ENCODE peak calls at places on chromosomes 6 and 20, in four cellular contexts. One of them, this sample, is unnamed.

GRCh38 chr20:43515628-43516027 is 8.1 kb downstream of the L3MBTL1 start:
- DNase-seq in HCT116: no peak
- DNase-seq in PC-9: no peak
- DNase-seq in pancreas: no peak
- DNase-seq in this sample: no peak

GRCh38 chr6:54718541-54719023 is 128.0 kb upstream of the FAM83B start:
- DNase-seq in HCT116: no peak
- DNase-seq in PC-9: no peak
- DNase-seq in pancreas: no peak
- DNase-seq in this sample: no peak

GRCh38 chr6:79570129-79570801 is 33.0 kb upstream of the LCA5 start:
- DNase-seq in HCT116: peak; percentile 80
- DNase-seq in PC-9: peak; percentile 95
- DNase-seq in pancreas: no peak
- DNase-seq in this sample: peak; percentile 50

GRCh38 chr20:57474816-57475215 is 50.1 kb downstream of the CTCFL start:
- DNase-seq in HCT116: no peak
- DNase-seq in PC-9: no peak
- DNase-seq in pancreas: no peak
- DNase-seq in this sample: no peak

GRCh38 chr6:145875496-145876244 is 61.1 kb upstream of the FBXO30 start:
- DNase-seq in HCT116: no peak
- DNase-seq in PC-9: no peak
- DNase-seq in pancreas: no peak
- DNase-seq in this sample: no peak

GRCh38 chr20:9609892-9610502 is 95.6 kb downstream of the LAMP5 start:
- DNase-seq in HCT116: peak; percentile 59
- DNase-seq in PC-9: peak; percentile 58
- DNase-seq in pancreas: no peak
- DNase-seq in this sample: peak; percentile 32

GRCh38 chr6:35264550-35265274 is 5.2 kb downstream of the ZNF76 start:
- DNase-seq in HCT116: no peak
- DNase-seq in PC-9: no peak
- DNase-seq in pancreas: no peak
- DNase-seq in this sample: no peak

GRCh38 chr6:151627689-151628444 is 134.1 kb downstream of the CCDC170 start:
- DNase-seq in HCT116: peak; percentile 51
- DNase-seq in PC-9: peak; percentile 71
- DNase-seq in pancreas: no peak
- DNase-seq in this sample: peak; percentile 34

GRCh38 chr6:33590531-33591198 is 10.6 kb upstream of the BAK1 start:
- DNase-seq in HCT116: no peak
- DNase-seq in PC-9: peak; percentile 72
- DNase-seq in pancreas: no peak
- DNase-seq in this sample: peak; percentile 14

DNA sequence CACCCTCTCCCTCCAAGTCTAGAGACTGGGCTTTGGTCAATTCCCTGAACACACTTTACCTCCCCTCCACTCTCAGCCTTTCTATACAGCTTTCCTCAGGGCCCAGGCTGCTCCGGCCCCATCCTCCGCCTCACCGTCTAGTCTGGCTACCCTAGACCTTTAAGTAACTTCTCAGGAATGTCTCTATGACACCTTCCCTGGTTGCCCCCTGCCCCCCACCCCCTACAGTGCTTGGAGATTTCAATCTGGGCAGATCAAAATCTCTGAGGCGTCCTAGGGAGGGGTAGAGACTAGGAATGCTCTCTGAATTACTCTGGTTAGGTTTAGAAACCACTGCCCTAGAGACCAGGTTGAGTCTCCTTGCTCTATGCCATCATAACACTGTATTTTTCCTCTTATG is 6.1 kb downstream of the UBE2J1 start:
- DNase-seq in HCT116: no peak
- DNase-seq in PC-9: no peak
- DNase-seq in pancreas: no peak
- DNase-seq in this sample: no peak
- H3K4me3 ChIP-seq in HCT116: no peak overlapping the region
- H3K4me3 ChIP-seq in PC-9: no peak overlapping the region
- H3K4me3 ChIP-seq in pancreas: no peak overlapping the region
- H3K4me3 ChIP-seq in this sample: no peak overlapping the region

GRCh38 chr20:50368386-50368785 is 141.8 kb upstream of the PTPN1 start:
- DNase-seq in HCT116: no peak
- DNase-seq in PC-9: no peak
- DNase-seq in pancreas: no peak
- DNase-seq in this sample: no peak

GRCh38 chr20:50367739-50368375 is 142.3 kb upstream of the PTPN1 start:
- DNase-seq in HCT116: no peak
- DNase-seq in PC-9: no peak
- DNase-seq in pancreas: no peak
- DNase-seq in this sample: no peak

GRCh38 chr20:50366270-50367103 is 143.7 kb upstream of the PTPN1 start:
- DNase-seq in HCT116: no peak
- DNase-seq in PC-9: peak; percentile 92
- DNase-seq in pancreas: peak; percentile 87
- DNase-seq in this sample: peak; percentile 26

GRCh38 chr20:50368813-50369224 is 141.4 kb upstream of the PTPN1 start:
- DNase-seq in HCT116: no peak
- DNase-seq in PC-9: no peak
- DNase-seq in pancreas: no peak
- DNase-seq in this sample: no peak

DNA sequence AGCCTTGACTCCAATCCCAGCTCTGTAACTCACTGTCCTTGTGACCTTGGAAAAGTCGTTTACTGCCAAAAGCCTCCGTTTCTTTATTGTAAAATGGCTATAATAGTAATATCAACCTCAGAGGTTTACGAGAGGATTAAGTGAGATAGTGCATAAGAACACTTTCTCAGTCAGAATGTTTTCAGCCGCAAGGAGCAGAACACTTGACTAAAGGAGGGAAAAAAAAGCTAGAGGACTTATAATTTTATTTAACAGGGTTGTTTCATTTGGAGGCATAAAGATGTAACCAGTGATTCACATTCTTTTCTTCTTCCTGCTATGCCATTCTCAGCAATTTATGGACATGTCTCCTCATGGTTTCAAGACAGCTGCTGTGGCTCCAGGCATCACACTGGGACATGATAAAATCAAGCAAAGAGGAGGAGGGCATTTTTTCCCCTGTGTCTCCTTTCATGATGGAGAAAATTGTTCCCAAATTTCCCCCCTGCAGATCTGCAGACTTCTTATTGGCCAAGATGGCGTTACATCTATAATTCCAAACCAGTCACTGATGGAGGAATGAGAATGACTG is 143.0 kb upstream of the PTPN1 start:
- DNase-seq in HCT116: no peak
- DNase-seq in PC-9: no peak
- DNase-seq in pancreas: no peak
- DNase-seq in this sample: no peak
- H3K4me3 ChIP-seq in HCT116: no peak overlapping the region
- H3K4me3 ChIP-seq in PC-9: no peak overlapping the region
- H3K4me3 ChIP-seq in pancreas: no peak overlapping the region
- H3K4me3 ChIP-seq in this sample: no peak overlapping the region

GRCh38 chr6:136920858-136921520 is 1.1 kb upstream of the SLC35D3 start:
- DNase-seq in HCT116: no peak
- DNase-seq in PC-9: no peak
- DNase-seq in pancreas: peak; percentile 23
- DNase-seq in this sample: no peak
- H3K4me3 ChIP-seq in HCT116: no peak overlapping the region
- H3K4me3 ChIP-seq in PC-9: peak overlapping the region; percentile 28
- H3K4me3 ChIP-seq in pancreas: peak overlapping the region; percentile 16
- H3K4me3 ChIP-seq in this sample: peak overlapping the region; percentile 28

GRCh38 chr6:90457867-90458259 is 129.0 kb downstream of the MAP3K7 start:
- DNase-seq in HCT116: no peak
- DNase-seq in PC-9: no peak
- DNase-seq in pancreas: no peak
- DNase-seq in this sample: no peak

GRCh38 chr6:90461367-90461766 is 125.5 kb downstream of the MAP3K7 start:
- DNase-seq in HCT116: no peak
- DNase-seq in PC-9: no peak
- DNase-seq in pancreas: no peak
- DNase-seq in this sample: no peak

GRCh38 chr6:90458353-90459224 is 128.3 kb downstream of the MAP3K7 start:
- DNase-seq in HCT116: no peak
- DNase-seq in PC-9: no peak
- DNase-seq in pancreas: no peak
- DNase-seq in this sample: no peak

GRCh38 chr6:90460067-90460466 is 126.8 kb downstream of the MAP3K7 start:
- DNase-seq in HCT116: no peak
- DNase-seq in PC-9: no peak
- DNase-seq in pancreas: no peak
- DNase-seq in this sample: no peak

GRCh38 chr6:90459225-90459758 is 127.6 kb downstream of the MAP3K7 start:
- DNase-seq in HCT116: no peak
- DNase-seq in PC-9: peak; percentile 55
- DNase-seq in pancreas: no peak
- DNase-seq in this sample: no peak
- H3K4me3 ChIP-seq in HCT116: no peak overlapping the region
- H3K4me3 ChIP-seq in PC-9: no peak overlapping the region
- H3K4me3 ChIP-seq in pancreas: no peak overlapping the region
- H3K4me3 ChIP-seq in this sample: no peak overlapping the region

GRCh38 chr20:49983848-49984408 is 1.1 kb downstream of the SNAI1 start:
- DNase-seq in HCT116: no peak
- DNase-seq in PC-9: peak; percentile 33
- DNase-seq in pancreas: no peak
- DNase-seq in this sample: no peak
- H3K4me3 ChIP-seq in HCT116: peak overlapping the region; percentile 69
- H3K4me3 ChIP-seq in PC-9: no peak overlapping the region
- H3K4me3 ChIP-seq in pancreas: no peak overlapping the region
- H3K4me3 ChIP-seq in this sample: peak overlapping the region; percentile 82

DNA sequence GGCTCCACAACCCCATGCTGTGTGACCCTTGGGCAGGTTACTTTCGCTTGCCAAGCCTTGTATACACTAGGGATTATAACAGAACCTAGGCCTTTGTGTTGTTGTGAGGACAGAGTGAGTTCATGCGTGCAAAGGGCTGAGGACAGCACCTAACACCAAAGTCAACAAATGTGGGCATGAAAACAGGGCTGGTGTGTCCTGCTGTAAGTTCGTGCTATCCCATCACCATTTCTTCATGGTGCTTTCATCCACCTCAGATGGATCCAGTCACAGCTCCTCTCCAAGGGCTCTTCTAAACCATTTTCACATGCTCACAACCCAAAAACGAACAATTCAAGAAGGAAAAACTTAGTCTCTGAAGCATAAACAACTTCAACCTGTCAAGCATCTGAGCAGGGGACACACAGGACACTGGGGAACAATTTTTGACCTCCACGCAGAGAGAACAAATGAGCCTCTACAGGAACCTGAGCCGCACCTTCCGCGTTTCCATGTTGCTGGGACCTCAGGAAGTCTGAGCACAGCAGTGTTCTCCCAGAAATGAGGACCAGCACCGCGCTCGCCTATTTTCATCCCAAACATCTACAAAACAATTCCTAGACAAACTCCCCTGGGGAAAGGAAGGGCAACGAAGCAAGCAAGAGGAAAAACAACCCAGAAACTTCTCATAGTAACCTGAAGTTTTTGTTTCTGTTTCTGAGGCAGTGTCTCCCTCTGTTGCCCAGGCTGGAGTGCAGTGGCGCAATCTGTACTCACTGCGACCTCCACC is 3.1 kb downstream of the LRP11 start:
- DNase-seq in HCT116: no peak
- DNase-seq in PC-9: no peak
- DNase-seq in pancreas: no peak
- DNase-seq in this sample: no peak
- H3K4me3 ChIP-seq in HCT116: no peak overlapping the region
- H3K4me3 ChIP-seq in PC-9: peak overlapping the region; percentile 73
- H3K4me3 ChIP-seq in pancreas: no peak overlapping the region
- H3K4me3 ChIP-seq in this sample: no peak overlapping the region

GRCh38 chr20:39047417-39047985 is 85.4 kb downstream of the DHX35 start:
- DNase-seq in HCT116: no peak
- DNase-seq in PC-9: no peak
- DNase-seq in pancreas: no peak
- DNase-seq in this sample: no peak

GRCh38 chr20:39048000-39048696 is 86.0 kb downstream of the DHX35 start:
- DNase-seq in HCT116: peak; percentile 43
- DNase-seq in PC-9: peak; percentile 62
- DNase-seq in pancreas: peak; percentile 84
- DNase-seq in this sample: peak; percentile 12

GRCh38 chr20:39050555-39050902 is 88.4 kb downstream of the DHX35 start:
- DNase-seq in HCT116: no peak
- DNase-seq in PC-9: no peak
- DNase-seq in pancreas: no peak
- DNase-seq in this sample: no peak

GRCh38 chr20:39049148-39049547 is 87.0 kb downstream of the DHX35 start:
- DNase-seq in HCT116: no peak
- DNase-seq in PC-9: no peak
- DNase-seq in pancreas: no peak
- DNase-seq in this sample: no peak

DNA sequence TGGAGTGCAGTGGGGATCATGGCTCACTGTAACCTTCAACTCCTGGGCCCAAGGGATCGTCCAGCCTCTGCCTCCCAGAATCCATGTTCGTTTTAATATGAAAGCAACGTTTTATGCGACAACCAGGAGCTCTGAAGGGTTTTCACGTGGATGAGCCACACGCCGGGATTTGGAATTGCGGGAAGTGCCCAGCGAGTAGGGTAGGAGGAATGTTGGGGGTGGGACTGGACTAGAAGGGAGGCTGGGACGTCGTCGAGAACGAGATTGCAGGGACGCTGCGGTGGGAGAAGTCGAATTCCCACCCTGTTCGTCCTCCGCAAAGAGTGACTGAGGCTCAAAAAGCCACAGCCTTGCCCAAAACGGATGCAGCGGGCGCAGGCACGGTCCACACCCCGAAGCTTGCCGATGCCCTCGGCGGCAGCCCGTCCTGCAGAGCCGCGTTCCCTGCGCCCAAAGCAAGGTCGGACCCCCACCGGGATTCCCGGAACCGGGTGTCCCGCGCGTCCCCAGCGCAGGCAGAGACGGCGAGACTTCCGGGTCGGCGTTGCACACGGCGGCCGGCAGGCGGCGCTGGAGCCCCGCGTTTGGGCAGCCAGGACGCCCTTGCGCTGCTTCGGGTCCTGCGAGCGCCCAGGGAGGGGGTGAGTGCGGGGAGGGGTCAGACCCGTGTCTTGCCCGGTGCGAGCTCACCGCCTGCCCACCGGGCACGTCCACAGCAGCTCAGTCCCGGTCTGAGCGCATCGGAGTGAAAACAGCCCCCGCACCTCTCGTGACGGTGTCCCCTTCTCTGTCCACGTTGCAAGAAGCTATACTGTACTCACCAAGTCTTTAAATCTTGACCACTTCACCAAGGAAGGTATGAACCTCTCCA is 87.8 kb downstream of the DHX35 start:
- DNase-seq in HCT116: peak; percentile 40
- DNase-seq in PC-9: no peak
- DNase-seq in pancreas: peak; percentile 82
- DNase-seq in this sample: no peak
- H3K4me3 ChIP-seq in HCT116: peak overlapping the region; percentile 56
- H3K4me3 ChIP-seq in PC-9: peak overlapping the region; percentile 97
- H3K4me3 ChIP-seq in pancreas: peak overlapping the region; percentile 77
- H3K4me3 ChIP-seq in this sample: peak overlapping the region; percentile 63